ENCODE peak calls at places on chromosomes 4 and X, in seven cellular contexts. L is uterus, M is endodermal cell, J is Peyer's patch, T is aorta, D is mucosa of descending colon, C is tibial nerve. E is an unnamed sample. For H3K9me3, the result is how much of the 10 kb centered on the place peaks cover.

GRCh38 chr4:1612278-1613098 is 71.6 kb downstream of the FAM53A start:
- DNase-seq in L (no peak), M (no peak), J (no peak), T (no peak), D (no peak), C (no peak), E (no peak)

GRCh38 chrX:120575379-120576114 is 14.8 kb upstream of the CUL4B start:
- DNase-seq in L (no peak), M (no peak), J (no peak), T (no peak), D (no peak), C (no peak), E (no peak)

GRCh38 chr4:141563721-141564120 is 72.7 kb upstream of the IL15 start:
- DNase-seq in L (no peak), M (no peak), J (no peak), T (no peak), D (no peak), C (no peak), E (no peak)

GRCh38 chrX:130111220-130111934 is 1.1 kb upstream of the ELF4 start:
- DNase-seq in L (no peak), M (no peak), J (no peak), T (no peak), D (no peak), C (no peak), E (no peak)

GRCh38 chr4:82780398-82781231 is 18.0 kb downstream of the SCD5 start:
- DNase-seq in L (peak), M (peak), J (peak), T (peak), D (peak), C (peak), E (peak)

GRCh38 chrX:71945435-71945834 is 34.8 kb downstream of the NHSL2 start:
- DNase-seq in L (no peak), M (no peak), J (no peak), T (no peak), D (no peak), C (no peak), E (no peak)

GRCh38 chrX:109839694-109840358 is 106.8 kb upstream of the ACSL4 start:
- DNase-seq in L (peak), M (peak), J (no peak), T (peak), D (no peak), C (no peak), E (no peak)

GRCh38 chr4:41369680-41370079 is 113.0 kb downstream of the UCHL1 start:
- DNase-seq in L (no peak), M (no peak), J (no peak), T (peak), D (no peak), C (no peak), E (no peak)

GRCh38 chrX:50093627-50094026 is 107.2 kb downstream of the AKAP4 start:
- DNase-seq in L (no peak), M (no peak), J (no peak), T (no peak), D (no peak), C (no peak), E (no peak)

GRCh38 chr4:138182838-138183426 is 59.2 kb downstream of the SLC7A11 start:
- DNase-seq in L (no peak), M (no peak), J (no peak), T (no peak), D (peak), C (peak), E (no peak)

GRCh38 chr4:128942547-128942946 is 133.0 kb downstream of the JADE1 start:
- DNase-seq in L (no peak), M (no peak), J (no peak), T (no peak), D (no peak), C (no peak), E (no peak)
- H3K9me3 ChIP-seq in L (under half), M (under half), J (under half), T (under half), D (under half), C (under half), E (under half)

GRCh38 chrX:259692-260355 is 21.4 kb upstream of the PLCXD1 start:
- DNase-seq in L (no peak), M (peak), J (no peak), T (no peak), D (no peak), C (no peak), E (no peak)

GRCh38 chrX:261167-261857 is 19.9 kb upstream of the PLCXD1 start:
- DNase-seq in L (no peak), M (peak), J (no peak), T (no peak), D (no peak), C (no peak), E (no peak)

GRCh38 chrX:257681-258289 is 23.4 kb upstream of the PLCXD1 start:
- DNase-seq in L (no peak), M (peak), J (no peak), T (no peak), D (no peak), C (no peak), E (no peak)

GRCh38 chrX:255923-256331 is 25.3 kb upstream of the PLCXD1 start:
- DNase-seq in L (no peak), M (peak), J (no peak), T (no peak), D (no peak), C (no peak), E (no peak)

DNA sequence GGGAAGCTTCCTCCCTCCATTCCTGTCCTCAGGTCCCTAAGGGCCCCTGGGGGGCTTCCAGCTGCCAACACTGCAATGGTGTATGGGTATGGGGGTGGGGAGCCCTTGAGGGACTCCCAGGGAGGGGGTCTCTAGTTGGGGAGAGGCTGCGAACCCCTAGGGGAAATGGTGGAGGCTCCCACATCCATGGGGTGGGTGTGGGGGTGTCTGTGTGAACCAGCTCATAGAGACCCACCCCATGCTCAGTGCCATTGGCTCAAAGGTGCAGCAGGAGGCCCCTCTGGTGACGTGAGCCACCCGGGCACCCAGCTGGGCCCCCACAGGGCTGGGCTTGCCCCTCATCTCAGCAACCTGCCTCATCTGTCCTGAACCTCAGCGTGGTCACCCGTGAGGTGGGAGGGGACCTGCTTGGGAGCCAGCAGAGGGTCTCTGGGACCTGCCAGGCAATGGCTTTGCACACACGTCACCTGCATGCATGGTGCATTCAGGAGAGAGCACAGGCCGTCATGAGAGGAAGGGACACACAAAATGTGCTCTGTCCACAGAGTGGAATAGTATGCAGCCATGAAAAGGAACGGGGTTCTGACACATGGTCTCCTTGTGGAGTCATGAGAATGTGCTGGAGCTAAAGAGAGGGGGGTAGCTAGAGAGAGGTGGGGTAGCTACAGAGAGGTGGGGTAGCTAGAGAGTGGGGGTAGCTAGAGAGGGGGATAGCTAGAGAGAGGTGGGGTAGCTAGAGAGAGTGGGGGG is 22.7 kb upstream of the PLCXD1 start:
- DNase-seq in L (no peak), M (peak), J (no peak), T (no peak), D (no peak), C (no peak), E (no peak)
- H3K9me3 ChIP-seq in L (under half), M (under half), J (under half), T (under half), D (under half), C (under half), E (under half)

GRCh38 chrX:154373340-154374306 is 811 bp downstream of the FLNA start:
- DNase-seq in L (peak), M (peak), J (peak), T (peak), D (peak), C (peak), E (peak)
- H3K9me3 ChIP-seq in L (under half), M (under half), J (under half), T (under half), D (under half), C (under half), E (under half)

GRCh38 chr4:3223986-3224748 is 24.8 kb upstream of the MSANTD1 start:
- DNase-seq in L (no peak), M (no peak), J (no peak), T (peak), D (no peak), C (no peak), E (no peak)
- H3K9me3 ChIP-seq in L (under half), M (under half), J (under half), T (under half), D (under half), C (under half), E (under half)

GRCh38 chr4:114151-114550 is 10.2 kb upstream of the ZNF718 start:
- DNase-seq in L (no peak), M (no peak), J (no peak), T (no peak), D (no peak), C (no peak), E (no peak)
- H3K9me3 ChIP-seq in L (under half), M (under half), J (under half), T (under half), D (under half), C (under half), E (under half)

E was measured in lung.